ENCODE peak calls at places on chromosomes 2 and 18, in nine cellular contexts. W, X, N, R, L, K, Y, E and D are unnamed samples. For H3K4me1, the result is how much of the 10 kb centered on the place peaks cover.

GRCh38 chr2:1136807-1137663 is 186.4 kb downstream of the SNTG2 start:
- DNase-seq in K (no peak), E (no peak), W (no peak), Y (no peak), R (no peak), X (no peak), L (no peak), N (no peak), D (no peak)

GRCh38 chr2:241494311-241494908 is 14.0 kb downstream of the STK25 start:
- DNase-seq in K (no peak), X (no peak), Y (no peak), L (no peak), W (no peak), E (no peak), R (no peak), N (no peak), D (no peak)

GRCh38 chr18:12308386-12309100 is 502 bp downstream of the TUBB6 start:
- DNase-seq in N (peak), W (peak), L (peak), X (no peak), K (peak), E (no peak), R (peak), Y (peak), D (peak)

GRCh38 chr18:433960-434359 is 66.5 kb downstream of the COLEC12 start:
- DNase-seq in L (no peak), K (no peak), E (no peak), X (no peak), N (no peak), W (no peak), Y (no peak), R (no peak), D (no peak)

GRCh38 chr18:60247103-60247502 is 125.5 kb downstream of the MC4R start:
- DNase-seq in Y (no peak), X (peak), W (no peak), K (no peak), E (no peak), L (no peak), R (no peak), N (no peak), D (no peak)

GRCh38 chr2:231684314-231685223 is 23.8 kb upstream of the PTMA start:
- DNase-seq in L (no peak), K (peak), N (no peak), Y (no peak), R (no peak), E (no peak), W (no peak), X (peak), D (no peak)

GRCh38 chr18:26634631-26635030 is 86.3 kb upstream of the KCTD1 start:
- DNase-seq in Y (no peak), E (no peak), N (no peak), R (no peak), W (no peak), L (no peak), K (no peak), X (no peak), D (no peak)

GRCh38 chr2:70647873-70648481 is 94.4 kb upstream of the TGFA start:
- DNase-seq in L (peak), R (peak), K (peak), X (peak), N (peak), W (peak), E (peak), Y (peak), D (peak)

GRCh38 chr18:63155169-63155852 is 164.3 kb downstream of the BCL2 start:
- DNase-seq in N (no peak), Y (no peak), W (peak), L (peak), X (peak), R (peak), E (peak), K (peak), D (peak)

GRCh38 chr18:6929370-6930102 is 188.1 kb downstream of the LAMA1 start:
- DNase-seq in N (no peak), X (no peak), Y (no peak), W (no peak), L (no peak), K (peak), E (no peak), R (no peak), D (no peak)

GRCh38 chr2:189685540-189686229 is 11.2 kb downstream of the ANKAR start:
- DNase-seq in X (no peak), L (no peak), N (peak), K (peak), W (no peak), E (no peak), Y (peak), R (no peak), D (no peak)

GRCh38 chr2:234146087-234146826 is 95.8 kb downstream of the SPP2 start:
- DNase-seq in E (no peak), X (no peak), L (no peak), Y (peak), W (no peak), K (no peak), N (peak), R (no peak), D (no peak)

GRCh38 chr2:186535861-186536260 is 49.8 kb downstream of the ZC3H15 start:
- DNase-seq in W (no peak), R (no peak), Y (no peak), N (no peak), L (no peak), X (no peak), E (no peak), K (no peak), D (no peak)

GRCh38 chr2:199459286-199460100 is 1.8 kb upstream of the SATB2 start:
- DNase-seq in W (peak), N (peak), E (peak), Y (peak), X (peak), K (peak), R (peak), L (peak), D (no peak)

GRCh38 chr2:79935771-79936657 is 368.5 kb downstream of the LRRTM1 start:
- DNase-seq in K (peak), Y (peak), X (peak), W (no peak), E (peak), R (no peak), L (peak), N (peak), D (no peak)

GRCh38 chr18:22250026-22250425 is 80.6 kb downstream of the GATA6 start:
- DNase-seq in R (no peak), Y (no peak), X (no peak), E (no peak), K (no peak), L (no peak), N (no peak), W (no peak), D (no peak)

GRCh38 chr2:135056790-135057189 is 4.7 kb downstream of the RAB3GAP1 start:
- DNase-seq in E (no peak), K (no peak), R (no peak), Y (no peak), X (peak), L (peak), N (peak), W (no peak), D (no peak)

GRCh38 chr2:74199871-74200305 is 1.5 kb downstream of the MTHFD2 start:
- DNase-seq in K (peak), L (peak), X (peak), Y (no peak), W (no peak), N (peak), R (no peak), E (no peak), D (no peak)

GRCh38 chr2:215530191-215530968 is 94.5 kb upstream of the FN1 start:
- DNase-seq in E (no peak), X (no peak), L (no peak), W (no peak), K (no peak), R (no peak), Y (peak), N (no peak), D (no peak)

GRCh38 chr2:207239222-207239674 is 73.5 kb upstream of the KLF7 start:
- DNase-seq in K (no peak), Y (peak), W (peak), N (peak), R (peak), E (no peak), X (no peak), L (peak), D (no peak)

GRCh38 chr2:91748869-91749268 is 3057.4 kb downstream of the RPIA start:
- DNase-seq in L (no peak), R (no peak), K (no peak), N (no peak), E (no peak), X (no peak), W (no peak), Y (no peak), D (no peak)

GRCh38 chr2:164910091-164910899 is 45.0 kb downstream of the SLC38A11 start:
- DNase-seq in W (no peak), L (no peak), E (no peak), Y (no peak), N (no peak), K (no peak), X (peak), R (no peak), D (peak)

GRCh38 chr18:48336332-48336731 is 72.9 kb downstream of the ZBTB7C start:
- DNase-seq in L (no peak), R (no peak), Y (no peak), K (no peak), X (no peak), E (no peak), W (no peak), N (no peak), D (no peak)

GRCh38 chr2:200288670-200289429 is 17.6 kb upstream of the SPATS2L start:
- DNase-seq in E (no peak), K (no peak), Y (no peak), W (no peak), N (peak), L (peak), R (no peak), X (no peak), D (no peak)

GRCh38 chr2:15841776-15842554 is 98.4 kb upstream of the MYCN start:
- DNase-seq in W (no peak), R (no peak), Y (no peak), X (no peak), L (no peak), E (no peak), N (no peak), K (no peak), D (no peak)

GRCh38 chr2:121068851-121069250 is 216.2 kb downstream of the TFCP2L1 start:
- DNase-seq in K (no peak), N (no peak), Y (no peak), W (no peak), X (no peak), L (no peak), E (no peak), R (no peak), D (no peak)

GRCh38 chr18:22048221-22048620 is 121.2 kb upstream of the GATA6 start:
- DNase-seq in W (no peak), X (no peak), N (no peak), E (no peak), L (no peak), Y (no peak), K (no peak), R (no peak), D (no peak)

GRCh38 chr2:74223941-74224770 is 25.7 kb downstream of the MTHFD2 start:
- DNase-seq in Y (no peak), N (no peak), K (peak), E (no peak), W (no peak), X (no peak), L (no peak), R (no peak), D (no peak)

GRCh38 chr2:231940795-231941194 is 14.6 kb upstream of the NPPC start:
- DNase-seq in K (no peak), R (no peak), Y (no peak), L (no peak), W (no peak), X (no peak), E (no peak), N (no peak), D (no peak)

GRCh38 chr2:24404582-24404981 is 44.2 kb upstream of the ITSN2 start:
- DNase-seq in L (no peak), E (no peak), R (no peak), K (no peak), Y (no peak), W (no peak), N (no peak), X (no peak), D (no peak)

GRCh38 chr2:238286551-238286950 is 1.9 kb downstream of the PER2 start:
- DNase-seq in X (no peak), L (peak), E (no peak), K (no peak), R (peak), W (peak), N (peak), Y (peak), D (no peak)

GRCh38 chr2:217895070-217895635 is 107.6 kb downstream of the TNS1 start:
- DNase-seq in K (no peak), E (no peak), R (no peak), N (no peak), L (no peak), X (no peak), Y (no peak), W (no peak), D (no peak)

GRCh38 chr2:191635333-191636234 is 42.4 kb upstream of the NABP1 start:
- DNase-seq in R (no peak), X (no peak), W (no peak), Y (peak), K (no peak), N (peak), E (no peak), L (peak), D (no peak)

GRCh38 chr2:205754285-205754923 is 72.1 kb downstream of the NRP2 start:
- DNase-seq in K (no peak), L (peak), R (no peak), Y (no peak), N (no peak), X (no peak), E (no peak), W (no peak), D (no peak)

GRCh38 chr2:209686417-209686816 is 85.2 kb upstream of the UNC80 start:
- DNase-seq in E (no peak), X (no peak), L (no peak), Y (no peak), W (no peak), R (no peak), N (no peak), K (no peak), D (no peak)

GRCh38 chr18:59416818-59417217 is 57.8 kb upstream of the LMAN1 start:
- DNase-seq in Y (no peak), L (no peak), X (peak), R (no peak), W (no peak), N (peak), K (no peak), E (no peak), D (no peak)

GRCh38 chr2:54665436-54665856 is 58.0 kb upstream of the EML6 start:
- DNase-seq in W (no peak), E (peak), X (peak), L (no peak), R (peak), Y (peak), N (peak), K (peak), D (peak)

GRCh38 chr18:49510393-49511115 is 23.5 kb upstream of the C18orf32 start:
- DNase-seq in W (no peak), N (peak), L (no peak), K (peak), R (peak), X (peak), E (no peak), Y (no peak), D (peak)

DNA sequence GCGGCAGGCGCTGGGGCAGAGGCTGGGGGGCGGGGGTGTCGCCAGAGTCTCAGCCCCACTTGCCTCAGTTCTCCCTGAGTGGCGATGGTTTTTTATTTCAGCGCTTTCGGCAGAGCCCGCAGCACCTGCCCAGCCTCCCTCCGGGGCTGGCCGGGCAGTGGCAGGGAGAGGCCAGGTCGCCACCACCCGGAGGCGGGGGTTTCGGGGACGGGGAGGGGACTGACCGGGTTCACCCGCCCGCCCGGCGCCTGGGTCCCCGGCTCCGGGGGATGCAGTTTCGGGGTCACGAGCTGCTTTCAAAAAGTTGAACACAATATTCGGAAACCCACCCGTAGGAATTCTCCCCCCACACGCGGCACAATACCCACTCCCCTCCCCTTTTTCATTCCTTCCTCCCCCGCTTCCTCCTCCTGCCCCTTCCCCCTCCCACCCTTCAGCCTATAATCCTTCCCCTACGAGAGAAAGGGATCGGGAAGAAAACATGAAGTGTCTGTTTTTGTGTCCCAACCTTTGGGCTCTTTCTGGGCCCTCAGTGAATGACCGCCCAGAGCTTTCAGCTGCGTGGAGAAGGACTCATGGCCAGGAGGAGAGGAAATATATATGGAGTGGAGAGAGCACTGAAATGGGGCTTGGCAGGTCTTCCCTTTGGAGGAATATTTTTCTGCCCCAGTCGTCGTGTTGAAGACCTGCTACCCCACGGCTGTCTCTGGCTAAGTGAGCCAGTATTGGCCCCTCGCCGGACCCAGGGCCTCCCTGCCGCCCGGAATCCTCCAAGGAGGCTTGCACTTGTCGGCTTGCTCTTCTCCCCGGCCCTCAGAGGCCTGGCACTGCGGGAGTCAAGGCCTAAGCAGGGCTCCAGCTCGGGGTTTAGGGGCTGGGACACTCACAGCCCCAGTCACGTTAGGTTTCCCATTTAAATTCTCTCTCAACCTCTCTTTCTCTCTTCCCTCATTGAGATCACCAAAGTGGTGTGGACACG is 2.1 kb upstream of the SIX3 start:
- DNase-seq in E (no peak), Y (no peak), N (no peak), R (no peak), W (no peak), K (peak), X (no peak), L (peak), D (no peak)
- H3K4me3 ChIP-seq in E (no peak), Y (peak), N (peak), R (no peak), W (peak), K (peak), X (no peak), L (peak), D (no peak)

DNA sequence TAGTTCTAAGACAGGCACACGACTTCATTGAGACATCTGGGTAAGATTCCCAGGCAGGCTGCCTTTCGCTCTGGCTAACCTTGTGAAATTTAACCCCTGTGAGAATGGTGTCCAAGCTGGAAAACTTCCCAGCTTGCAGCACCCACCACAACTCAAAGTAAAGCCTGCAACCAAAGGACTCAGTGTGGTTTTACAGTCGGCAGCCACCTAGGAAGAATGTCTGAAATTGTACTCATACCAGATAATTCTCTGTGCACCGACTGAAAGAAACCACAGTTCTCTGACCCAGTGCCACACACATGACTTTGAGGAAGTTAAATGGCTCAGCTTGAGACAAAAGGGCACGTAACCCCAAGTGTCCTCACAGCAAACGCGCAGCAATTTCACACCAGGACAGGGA is 125.7 kb downstream of the RBMS1 start:
- DNase-seq in L (no peak), K (no peak), W (no peak), N (peak), Y (peak), X (peak), R (no peak), E (no peak), D (no peak)
- H3K4me1 ChIP-seq in L (under half), K (under half), W (half or more), N (half or more), Y (half or more), X (under half), R (under half), E (under half), D (under half)

DNA sequence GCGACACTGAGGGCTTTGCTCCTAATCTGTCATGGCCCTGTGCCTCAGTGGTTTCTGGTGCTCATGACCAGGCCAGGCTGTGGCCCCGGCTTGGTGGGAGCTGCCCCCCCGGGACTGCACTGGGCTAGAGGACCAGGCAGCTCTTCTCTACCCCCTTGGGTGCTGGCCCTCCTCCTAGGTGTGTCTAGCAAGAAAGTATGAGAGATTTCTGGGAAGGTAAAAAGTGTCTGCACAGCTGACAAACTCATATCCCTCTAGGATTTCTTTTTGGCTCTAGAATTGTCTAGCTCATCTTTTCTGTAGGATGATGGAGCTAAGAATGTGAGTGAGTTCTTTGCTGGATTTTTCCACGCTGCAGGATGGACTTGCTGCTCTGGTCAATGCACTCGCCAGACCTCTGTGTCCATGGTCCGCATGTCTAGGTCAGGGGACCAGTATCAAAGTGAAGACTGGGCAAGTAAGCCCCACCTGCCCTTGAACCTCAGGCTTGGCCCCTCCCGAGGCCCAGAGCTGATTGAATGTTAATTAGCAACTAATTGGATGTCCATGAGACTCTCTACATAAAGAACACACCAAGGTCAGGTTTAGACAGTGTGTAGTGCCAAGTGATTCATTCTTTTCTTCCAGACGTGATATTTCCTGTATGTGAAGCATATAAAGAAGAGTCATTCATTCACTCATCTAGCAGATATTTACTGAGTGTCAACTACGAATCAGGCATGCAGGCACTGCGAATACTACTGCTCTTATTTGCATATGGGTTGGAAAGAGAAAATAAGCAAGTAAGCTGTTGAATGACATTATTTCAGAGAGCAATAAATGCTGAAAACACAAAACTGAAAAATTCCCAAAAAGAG is 15.6 kb upstream of the PSD4 start:
- DNase-seq in X (no peak), E (no peak), R (peak), K (no peak), Y (no peak), L (peak), N (peak), W (no peak), D (no peak)
- H3K4me3 ChIP-seq in X (no peak), E (peak), R (peak), K (peak), Y (no peak), L (peak), N (peak), W (peak), D (peak)

DNA sequence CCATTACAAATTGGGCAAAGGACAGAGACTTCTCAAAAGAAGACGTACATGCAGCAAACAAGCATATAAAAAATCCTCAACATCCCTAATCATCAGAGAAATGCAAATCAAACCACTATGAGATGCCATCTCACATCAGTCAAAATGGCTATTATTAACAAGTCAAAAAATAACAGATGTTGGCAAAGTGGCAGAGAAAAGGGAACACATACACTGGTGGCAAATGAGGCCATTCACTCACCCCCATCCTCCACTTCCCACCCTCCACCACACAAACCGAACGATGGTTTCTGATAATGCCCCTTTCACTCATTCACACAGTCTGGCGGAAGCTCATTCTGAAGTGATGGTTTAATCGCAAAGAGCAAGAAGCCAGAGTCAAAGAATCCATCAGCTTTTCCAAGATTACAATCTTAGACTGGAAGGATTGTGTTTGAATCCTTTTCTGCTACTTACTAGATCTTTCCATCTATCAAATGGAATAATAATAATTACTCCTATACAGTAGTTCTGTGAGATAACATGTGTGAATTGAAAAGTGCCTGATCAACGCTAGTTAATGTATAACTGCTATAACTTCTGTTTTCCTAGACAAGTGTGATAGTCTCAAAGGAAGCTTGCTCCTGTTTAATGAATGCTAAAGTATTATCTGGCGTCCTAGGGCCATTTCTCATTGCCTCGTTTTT is 16.9 kb upstream of the CD28 start:
- DNase-seq in L (no peak), W (no peak), X (peak), E (no peak), R (no peak), N (no peak), Y (no peak), K (no peak), D (no peak)
- H3K4me1 ChIP-seq in L (under half), W (half or more), X (half or more), E (under half), R (under half), N (half or more), Y (under half), K (under half), D (under half)